ENCODE peak calls at places on chromosomes 11 and 22, in eight cellular contexts. G is neural progenitor cell, H is HCT116, L is IMR-90, T is H9, P is A549, B is GM23338, F is SK-N-SH. W is an unnamed sample.

GRCh38 chr11:62747475-62748160 is 6.3 kb downstream of the ZBTB3 start:
- DNase-seq in L (no peak), B (no peak), F (no peak), G (no peak), H (no peak), P (no peak), T (no peak), W (no peak)

GRCh38 chr11:28820296-28820989 is 712.3 kb downstream of the METTL15 start:
- DNase-seq in F (no peak), P (no peak), L (peak), B (no peak), G (no peak), H (no peak), T (no peak), W (no peak)

GRCh38 chr11:27204527-27204926 is 158.5 kb downstream of the CCDC34 start:
- DNase-seq in B (peak), F (no peak), G (no peak), H (peak), T (peak), P (peak), L (no peak), W (no peak)

GRCh38 chr11:108672113-108672512 is 7.2 kb downstream of the DDX10 start:
- DNase-seq in B (peak), P (no peak), H (no peak), F (no peak), G (peak), L (peak), T (no peak), W (no peak)

GRCh38 chr11:110896358-110896757 is 184.1 kb upstream of the ARHGAP20 start:
- DNase-seq in F (no peak), L (peak), T (no peak), G (no peak), H (no peak), B (no peak), P (no peak), W (no peak)

GRCh38 chr22:22935546-22936157 is 48.0 kb downstream of the IGLL5 start:
- DNase-seq in L (no peak), F (no peak), T (peak), B (peak), H (no peak), P (no peak), G (no peak), W (no peak)

GRCh38 chr11:64226507-64227051 is 505 bp downstream of the NUDT22 start:
- DNase-seq in T (peak), L (no peak), F (peak), P (no peak), G (no peak), H (no peak), B (peak), W (peak)

GRCh38 chr22:50674606-50675552 is 2.3 kb downstream of the SHANK3 start:
- DNase-seq in F (peak), T (peak), B (peak), H (peak), G (peak), L (no peak), P (peak), W (no peak)

GRCh38 chr11:44626645-44627044 is 61.2 kb downstream of the CD82 start:
- DNase-seq in F (no peak), B (no peak), G (no peak), L (no peak), T (no peak), P (no peak), H (no peak), W (peak)

GRCh38 chr11:2300936-2301630 is 635 bp downstream of the C11orf21 start:
- DNase-seq in B (no peak), F (no peak), G (no peak), T (no peak), L (no peak), P (no peak), H (no peak), W (peak)

GRCh38 chr11:34940026-34940677 is 23.7 kb downstream of the PDHX start:
- DNase-seq in P (no peak), F (no peak), G (no peak), L (peak), T (no peak), H (no peak), B (no peak), W (no peak)
- TF ChIP-seq CTCF in P (peak), F (peak), G (no peak), L (no peak), T (no peak), H (no peak), B (no peak), W (peak)

DNA sequence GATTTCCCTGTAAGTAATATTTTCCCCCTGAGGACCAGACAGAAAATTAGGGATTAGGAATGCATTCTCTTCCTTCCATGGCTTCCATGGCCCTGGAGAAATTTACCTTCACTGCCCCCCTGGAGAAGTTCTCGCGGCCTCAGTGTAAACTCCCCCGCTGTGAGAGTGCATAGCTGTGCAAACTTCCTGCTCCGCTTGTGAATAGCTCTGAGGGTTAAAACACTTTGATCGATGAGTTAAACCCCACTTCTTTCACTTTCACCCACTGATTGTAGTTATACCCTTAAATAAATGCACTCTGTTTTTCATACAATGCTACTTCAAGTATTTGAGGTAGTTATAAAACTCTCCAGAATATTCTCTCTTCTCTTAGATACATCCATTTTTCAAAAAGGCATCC is 190.8 kb downstream of the DSCAML1 start:
- DNase-seq in F (no peak), G (no peak), L (no peak), P (no peak), T (no peak), H (no peak), B (peak), W (no peak)
- H3K4me2 ChIP-seq in F (no peak), G (peak), L (no peak), P (no peak), T (no peak), H (no peak), B (peak), W (no peak)

GRCh38 chr11:127711748-127712147 is 711.2 kb upstream of the KIRREL3 start:
- DNase-seq in T (no peak), P (no peak), L (no peak), G (no peak), H (no peak), B (no peak), F (no peak), W (no peak)

GRCh38 chr11:127710831-127711230 is 710.3 kb upstream of the KIRREL3 start:
- DNase-seq in G (no peak), P (no peak), B (no peak), F (no peak), L (no peak), T (no peak), H (no peak), W (no peak)

DNA sequence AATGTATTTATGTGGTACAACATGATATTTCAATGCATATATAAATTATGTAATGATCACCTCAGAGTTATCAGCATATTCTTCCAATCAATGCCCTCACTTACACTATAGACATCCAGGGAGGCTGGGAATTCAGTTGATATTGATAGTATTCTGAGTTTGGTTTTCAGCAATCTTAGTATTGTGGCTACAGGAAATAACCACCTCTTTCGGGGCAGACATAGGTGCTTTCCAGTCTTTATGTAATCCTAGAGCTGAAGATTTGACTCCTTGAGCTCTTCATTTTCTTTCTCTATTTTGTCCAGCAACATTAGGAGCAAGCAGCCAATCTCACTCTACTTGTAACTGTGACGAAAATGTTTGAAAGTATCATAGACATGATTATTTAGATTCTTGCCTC is 712.7 kb upstream of the KIRREL3 start:
- DNase-seq in H (no peak), L (no peak), P (no peak), F (no peak), B (no peak), G (no peak), T (no peak), W (no peak)
- H3K27ac ChIP-seq in H (no peak), L (no peak), P (no peak), F (no peak), B (no peak), G (no peak), T (no peak), W (no peak)

DNA sequence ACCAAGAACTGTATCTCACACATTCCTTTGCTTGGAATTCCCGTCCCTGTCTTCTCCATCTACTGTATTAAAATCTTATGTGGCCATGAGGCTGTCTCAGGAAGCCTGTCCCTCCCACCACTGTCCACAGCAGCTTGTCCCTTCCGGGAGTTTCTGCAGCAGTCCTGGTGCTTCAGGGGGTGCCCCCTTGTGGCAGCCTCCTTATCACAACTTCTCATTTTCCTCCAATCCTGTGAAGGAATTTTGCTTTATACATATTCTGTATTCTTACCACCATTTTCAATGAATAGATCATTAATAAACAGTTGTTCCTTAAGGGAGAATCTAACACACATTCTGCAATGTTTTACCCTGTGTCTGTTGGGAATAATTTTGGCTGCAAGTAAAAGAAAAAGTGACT is 220.4 kb upstream of the RAG2 start:
- DNase-seq in F (peak), G (peak), H (peak), P (peak), B (peak), L (no peak), T (peak), W (peak)
- TF ChIP-seq CTCF in F (peak), G (peak), H (no peak), P (no peak), B (peak), L (peak), T (peak), W (peak)